ENCODE peak calls at places on chromosome 22, in four cellular contexts. D is sigmoid colon, E is psoas muscle, O is ovary. Z is an unnamed sample.

GRCh38 chr22:41696714-41697113 is 2.6 kb upstream of the MEI1 start:
- DNase-seq in D (peak; percentile 64), E (no peak), O (no peak), Z (no peak)

GRCh38 chr22:22870577-22871398 is 16.8 kb upstream of the IGLL5 start:
- DNase-seq in D (no peak), E (no peak), O (no peak), Z (no peak)

GRCh38 chr22:31876156-31877035 is 67.9 kb upstream of the YWHAH start:
- DNase-seq in D (no peak), E (no peak), O (no peak), Z (no peak)

GRCh38 chr22:35330258-35330861 is 30.7 kb downstream of the TOM1 start:
- DNase-seq in D (peak; percentile 98), E (peak; percentile 89), O (peak; percentile 84), Z (no peak)

GRCh38 chr22:36360871-36361383 is 26.8 kb downstream of the MYH9 start:
- DNase-seq in D (no peak), E (no peak), O (no peak), Z (no peak)

GRCh38 chr22:32334640-32335365 is 22.9 kb upstream of the RFPL3 start:
- DNase-seq in D (no peak), E (no peak), O (no peak), Z (no peak)

GRCh38 chr22:23117275-23117674 is 24.5 kb downstream of the RSPH14 start:
- DNase-seq in D (no peak), E (no peak), O (peak; percentile 12), Z (no peak)

GRCh38 chr22:22527312-22527711 is 7.2 kb upstream of the ZNF280A start:
- DNase-seq in D (no peak), E (no peak), O (no peak), Z (no peak)

GRCh38 chr22:33167998-33168397 is 109.8 kb upstream of the SYN3 start:
- DNase-seq in D (no peak), E (no peak), O (no peak), Z (no peak)

GRCh38 chr22:45270095-45271020 is 14.4 kb upstream of the UPK3A start:
- DNase-seq in D (no peak), E (no peak), O (no peak), Z (no peak)

GRCh38 chr22:41801147-41801819 is 804 bp downstream of the CCDC134 start:
- DNase-seq in D (no peak), E (no peak), O (no peak), Z (no peak)

GRCh38 chr22:37906364-37907008 is 389 bp downstream of the MICALL1 start:
- DNase-seq in D (peak; percentile 73), E (peak; percentile 30), O (peak; percentile 53), Z (no peak)

GRCh38 chr22:38111941-38112355 is 1.5 kb upstream of the BAIAP2L2 start:
- DNase-seq in D (no peak), E (no peak), O (no peak), Z (no peak)

GRCh38 chr22:21745948-21746347 is 10.4 kb upstream of the YPEL1 start:
- DNase-seq in D (no peak), E (no peak), O (no peak), Z (no peak)

GRCh38 chr22:24685804-24686203 is 82.8 kb downstream of the GGT1 start:
- DNase-seq in D (no peak), E (no peak), O (no peak), Z (no peak)

GRCh38 chr22:27399161-27399560 is 402.4 kb downstream of the MN1 start:
- DNase-seq in D (no peak), E (no peak), O (peak; percentile 39), Z (no peak)

GRCh38 chr22:49183208-49183825 is 644.4 kb downstream of the BRD1 start:
- DNase-seq in D (no peak), E (no peak), O (no peak), Z (no peak)
- H3K9me3 ChIP-seq in D (no peaks in the 10 kb centered on the region), E (no peaks in the 10 kb centered on the region), O (no peaks in the 10 kb centered on the region), Z (no peaks in the 10 kb centered on the region)

GRCh38 chr22:47515384-47516125 is 753.1 kb downstream of the TBC1D22A start:
- DNase-seq in D (no peak), E (no peak), O (no peak), Z (no peak)
- H3K9me3 ChIP-seq in D (no peaks in the 10 kb centered on the region), E (no peaks in the 10 kb centered on the region), O (no peaks in the 10 kb centered on the region), Z (no peaks in the 10 kb centered on the region)

DNA sequence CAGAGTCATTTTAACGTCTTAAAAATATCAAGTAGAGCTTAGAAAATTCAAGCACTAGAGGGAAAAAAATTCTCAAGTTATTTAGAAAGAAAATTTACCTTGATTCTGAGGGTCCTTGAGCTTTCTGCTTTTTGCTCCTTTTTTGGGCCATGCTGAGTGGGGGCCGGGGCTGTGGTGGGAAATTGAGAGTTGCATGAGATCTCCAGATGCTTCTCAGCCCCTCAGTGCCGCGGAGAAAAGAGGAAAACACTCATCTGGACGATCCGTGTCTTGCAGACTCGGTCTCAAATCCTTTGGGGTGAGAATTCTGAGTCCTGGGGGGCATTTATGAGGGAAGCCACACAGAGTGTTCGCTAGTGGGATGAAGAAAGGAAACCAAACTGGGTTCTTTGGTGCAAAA is 700.8 kb downstream of the TBC1D22A start:
- DNase-seq in D (no peak), E (no peak), O (no peak), Z (no peak)
- H3K9me3 ChIP-seq in D (no peaks in the 10 kb centered on the region), E (no peaks in the 10 kb centered on the region), O (no peaks in the 10 kb centered on the region), Z (no peaks in the 10 kb centered on the region)

GRCh38 chr22:48829908-48830307 is 997.8 kb downstream of the BRD1 start:
- DNase-seq in D (no peak), E (no peak), O (no peak), Z (no peak)
- H3K9me3 ChIP-seq in D (peaks cover 3% of the 10 kb centered on the region), E (peaks cover 10% of the 10 kb centered on the region), O (no peaks in the 10 kb centered on the region), Z (no peaks in the 10 kb centered on the region)

GRCh38 chr22:47250995-47251765 is 488.7 kb downstream of the TBC1D22A start:
- DNase-seq in D (no peak), E (no peak), O (no peak), Z (no peak)
- H3K9me3 ChIP-seq in D (no peaks in the 10 kb centered on the region), E (no peaks in the 10 kb centered on the region), O (no peaks in the 10 kb centered on the region), Z (no peaks in the 10 kb centered on the region)

DNA sequence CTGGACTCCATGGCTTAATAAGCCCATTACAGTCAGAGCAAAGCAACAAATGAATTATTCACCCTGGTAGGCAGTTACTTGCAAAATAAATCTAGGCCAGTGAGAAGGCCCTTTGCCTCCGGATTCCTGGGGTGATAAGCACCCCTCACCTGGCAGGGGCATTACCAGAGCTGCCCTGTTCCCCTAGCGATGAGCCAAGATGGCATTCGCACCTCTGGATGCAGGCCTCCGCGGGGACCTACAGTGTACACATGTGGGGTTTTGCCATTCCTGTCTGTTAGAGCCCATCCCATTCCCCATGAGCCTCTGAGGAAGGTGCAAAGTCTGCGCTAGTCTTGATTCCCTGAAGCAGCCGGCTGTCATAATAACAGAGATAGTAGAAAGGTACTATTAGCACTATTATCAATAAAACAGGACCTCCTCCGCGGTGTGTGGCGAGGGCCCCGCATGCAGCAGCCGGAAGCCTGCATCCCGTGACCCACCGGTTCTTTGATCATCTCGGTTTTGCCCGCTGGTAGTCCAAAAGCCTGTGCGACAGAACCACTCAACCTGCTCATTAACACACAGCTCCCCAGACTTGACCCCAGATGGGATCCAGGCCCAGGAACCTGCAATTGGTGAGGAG is 344.3 kb downstream of the BRD1 start:
- DNase-seq in D (no peak), E (no peak), O (no peak), Z (no peak)
- H3K9me3 ChIP-seq in D (no peaks in the 10 kb centered on the region), E (no peaks in the 10 kb centered on the region), O (no peaks in the 10 kb centered on the region), Z (no peaks in the 10 kb centered on the region)

DNA sequence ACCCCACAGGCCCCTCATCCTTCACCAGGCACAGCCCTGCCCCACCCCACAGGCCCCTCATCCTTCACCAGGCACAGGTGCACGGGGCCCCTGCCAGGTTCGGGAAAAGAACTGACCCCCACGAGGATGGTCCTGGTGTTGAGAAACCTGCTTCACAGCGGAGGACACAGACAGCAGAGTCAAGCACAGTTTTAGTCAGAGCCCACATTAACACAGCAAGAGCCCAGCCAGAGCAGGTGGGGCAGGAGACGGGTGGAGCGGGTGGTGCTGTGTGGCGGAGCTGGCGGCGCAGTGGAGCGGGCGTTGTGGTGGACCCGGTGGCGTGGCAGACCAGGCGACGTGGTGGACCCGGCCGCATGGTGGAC is 1085.5 kb downstream of the BRD1 start:
- DNase-seq in D (no peak), E (no peak), O (no peak), Z (no peak)
- H3K9me3 ChIP-seq in D (no peaks in the 10 kb centered on the region), E (no peaks in the 10 kb centered on the region), O (no peaks in the 10 kb centered on the region), Z (no peaks in the 10 kb centered on the region)